ENCODE peak calls at places on chromosomes 7 and 10, in four cellular contexts. I is breast epithelium; D is astrocyte; F is activated CD8-positive, alpha-beta T cell treated with anti-CD3 and anti-CD28 coated beads for 36 hours. B is an unnamed sample.

GRCh38 chr7:23664122-23664521 is 15.9 kb upstream of the FAM221A start:
- DNase-seq in I (no peak), D (no peak), F (no peak), B (no peak)

GRCh38 chr10:133028158-133028557 is 59.6 kb upstream of the ADGRA1 start:
- DNase-seq in I (no peak), D (no peak), F (no peak), B (no peak)

GRCh38 chr10:59896186-59896585 is 10.2 kb downstream of the CCDC6 start:
- DNase-seq in I (no peak), D (no peak), F (no peak), B (no peak)

GRCh38 chr10:89567566-89568245 is 32.3 kb upstream of the SLC16A12 start:
- DNase-seq in I (no peak), D (no peak), F (no peak), B (no peak)

GRCh38 chr10:62803993-62804383 is 532 bp upstream of the ADO start:
- DNase-seq in I (no peak), D (no peak), F (no peak), B (peak)

GRCh38 chr7:142125576-142125975 is 14.1 kb downstream of the MGAM2 start:
- DNase-seq in I (no peak), D (no peak), F (no peak), B (no peak)

GRCh38 chr7:47514818-47515217 is 67.1 kb downstream of the TNS3 start:
- DNase-seq in I (no peak), D (no peak), F (no peak), B (peak)

GRCh38 chr7:25012254-25012653 is 32.3 kb upstream of the OSBPL3 start:
- DNase-seq in I (no peak), D (no peak), F (no peak), B (no peak)

GRCh38 chr7:73353243-73353642 is 25.3 kb downstream of the FKBP6 start:
- DNase-seq in I (no peak), D (no peak), F (no peak), B (no peak)

GRCh38 chr7:35036361-35037171 is 719 bp downstream of the DPY19L1 start:
- DNase-seq in I (no peak), D (peak), F (peak), B (peak)

DNA sequence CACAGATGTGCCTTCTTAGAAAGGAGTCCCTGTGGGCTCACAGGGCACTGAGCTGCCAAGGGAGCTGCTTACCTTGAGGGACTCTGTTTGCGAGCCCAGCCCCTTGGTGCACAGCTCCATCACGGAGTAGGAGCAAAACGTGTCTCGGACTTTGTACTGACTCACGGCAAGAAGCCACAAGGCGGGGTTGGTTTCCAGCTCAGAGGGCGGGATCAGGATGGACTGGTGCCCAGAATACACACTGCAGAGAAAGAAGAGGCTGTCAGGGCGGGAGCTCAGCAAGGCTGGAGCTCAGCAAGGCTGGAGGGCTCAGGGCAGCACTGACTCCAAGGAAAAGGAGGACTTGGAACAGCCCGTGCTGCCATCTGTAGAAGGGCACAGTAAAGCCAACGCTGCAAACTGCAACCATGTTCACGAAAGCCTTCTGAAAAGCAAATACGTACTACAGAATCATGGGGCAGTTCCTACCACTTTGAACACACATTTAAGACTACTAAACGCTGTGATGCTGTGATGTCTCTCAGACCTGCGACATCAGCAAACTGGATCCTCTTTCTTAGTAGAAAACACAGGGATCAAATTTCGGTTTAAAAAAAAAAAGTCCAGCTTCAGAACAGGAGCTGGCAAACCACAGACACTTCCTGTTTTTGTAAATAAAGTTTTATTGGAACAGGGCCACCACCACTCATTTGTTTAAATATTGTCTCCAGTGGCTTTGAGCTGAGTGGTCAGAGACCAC is 194.3 kb downstream of the ZMYND11 start:
- DNase-seq in I (peak), D (peak), F (peak), B (peak)
- TF ChIP-seq CTCF in I (no peak), D (no peak), F (no peak), B (no peak)

GRCh38 chr10:80409121-80409520 is 770 bp downstream of the PRXL2A start:
- DNase-seq in I (no peak), D (no peak), F (no peak), B (no peak)

GRCh38 chr10:80405636-80406035 is 2.7 kb upstream of the PRXL2A start:
- DNase-seq in I (no peak), D (no peak), F (no peak), B (peak)

GRCh38 chr10:80406249-80406648 is 2.1 kb upstream of the PRXL2A start:
- DNase-seq in I (no peak), D (no peak), F (no peak), B (no peak)

GRCh38 chr10:80408198-80409085 is at the start of gene PRXL2A:
- DNase-seq in I (peak), D (peak), F (peak), B (peak)

DNA sequence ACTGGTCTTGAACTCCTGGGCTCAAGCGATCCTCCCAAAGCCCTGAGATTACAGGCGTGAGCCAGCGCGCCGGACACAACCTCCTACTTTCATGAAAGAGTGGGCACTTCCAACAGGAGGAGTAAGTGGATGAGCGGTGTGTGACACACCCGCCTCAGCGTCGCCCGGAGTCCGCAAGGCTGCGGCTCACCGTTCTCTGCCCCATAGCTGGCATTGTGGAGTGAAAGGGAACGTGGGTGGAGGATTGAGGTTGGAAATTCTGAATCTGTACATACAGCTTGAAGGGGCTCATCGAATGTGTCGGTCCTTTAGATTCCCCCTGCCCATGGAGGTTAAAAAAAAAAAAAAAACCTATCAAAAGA is 534 bp upstream of the PRXL2A start:
- DNase-seq in I (no peak), D (peak), F (peak), B (no peak)
- TF ChIP-seq CTCF in I (no peak), D (no peak), F (no peak), B (no peak)

GRCh38 chr7:7352845-7353244 is 170.5 kb downstream of the C1GALT1 start:
- DNase-seq in I (no peak), D (no peak), F (no peak), B (no peak)
- TF ChIP-seq CTCF in I (no peak), D (no peak), F (no peak), B (no peak)

DNA sequence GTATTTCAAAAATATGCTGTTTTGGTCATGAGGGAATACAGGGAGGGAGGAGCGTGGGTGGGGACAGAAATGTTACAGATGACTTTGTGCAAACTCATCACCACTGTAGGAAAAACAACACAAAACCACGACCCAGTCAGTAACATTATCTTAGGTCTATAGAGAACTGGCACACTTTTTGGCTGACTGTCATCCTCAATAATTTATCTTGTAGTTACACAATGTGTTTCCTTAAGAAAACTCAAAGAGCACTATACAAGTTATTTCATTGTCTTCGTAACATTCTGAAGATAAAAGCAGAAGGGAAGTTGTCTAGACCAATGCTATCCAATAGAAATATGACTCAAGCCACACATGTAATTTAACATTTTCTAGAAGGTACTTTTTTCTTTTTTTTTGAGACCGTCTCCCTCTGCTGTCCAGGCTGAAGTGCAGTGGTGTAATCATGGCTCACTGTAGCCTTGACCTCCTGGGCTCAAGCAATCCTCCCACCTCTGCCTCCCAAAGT is 16.9 kb upstream of the CDK14 start:
- DNase-seq in I (peak), D (peak), F (no peak), B (peak)
- TF ChIP-seq CTCF in I (no peak), D (no peak), F (no peak), B (no peak)

DNA sequence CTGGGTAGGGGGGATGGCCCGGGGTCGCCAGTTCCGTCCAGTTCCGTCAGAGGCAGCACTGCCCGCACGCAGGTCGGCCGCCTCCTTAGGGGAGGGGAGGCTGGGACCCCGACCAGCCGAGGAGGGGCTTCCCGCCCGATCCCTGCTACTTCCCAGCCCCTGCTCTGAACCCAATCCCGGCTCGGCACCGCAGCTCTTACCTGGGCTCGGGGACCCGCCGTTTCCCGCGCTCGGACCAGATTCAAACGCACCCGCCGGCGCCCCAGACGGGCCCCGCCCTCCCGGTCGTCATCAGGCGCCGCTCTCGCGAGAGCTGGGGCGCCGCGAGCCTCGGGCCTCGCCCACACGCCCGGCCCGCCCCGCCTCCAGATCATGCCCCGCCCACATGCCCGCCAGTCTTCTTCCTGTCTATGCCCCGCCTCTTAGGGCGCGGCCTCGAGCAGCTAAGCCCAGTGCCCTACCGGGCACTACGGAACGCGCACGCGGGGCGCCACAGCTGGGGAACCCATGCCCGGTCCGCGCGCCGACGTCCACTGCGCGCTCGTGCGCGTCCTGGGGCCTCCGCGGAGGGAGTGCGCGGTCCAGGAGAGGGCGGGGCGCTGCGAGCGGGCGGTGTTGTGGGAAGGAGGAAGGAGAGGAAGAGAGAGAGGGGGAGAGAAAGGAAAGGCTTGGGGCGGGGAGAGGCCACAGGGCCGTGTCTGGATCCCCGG is at the start of gene NCAPG2:
- DNase-seq in I (peak), D (peak), F (peak), B (peak)
- TF ChIP-seq CTCF in I (peak), D (no peak), F (peak), B (no peak)

GRCh38 chr10:18599392-18599791 is 52.0 kb downstream of the NSUN6 start:
- DNase-seq in I (no peak), D (no peak), F (no peak), B (no peak)

DNA sequence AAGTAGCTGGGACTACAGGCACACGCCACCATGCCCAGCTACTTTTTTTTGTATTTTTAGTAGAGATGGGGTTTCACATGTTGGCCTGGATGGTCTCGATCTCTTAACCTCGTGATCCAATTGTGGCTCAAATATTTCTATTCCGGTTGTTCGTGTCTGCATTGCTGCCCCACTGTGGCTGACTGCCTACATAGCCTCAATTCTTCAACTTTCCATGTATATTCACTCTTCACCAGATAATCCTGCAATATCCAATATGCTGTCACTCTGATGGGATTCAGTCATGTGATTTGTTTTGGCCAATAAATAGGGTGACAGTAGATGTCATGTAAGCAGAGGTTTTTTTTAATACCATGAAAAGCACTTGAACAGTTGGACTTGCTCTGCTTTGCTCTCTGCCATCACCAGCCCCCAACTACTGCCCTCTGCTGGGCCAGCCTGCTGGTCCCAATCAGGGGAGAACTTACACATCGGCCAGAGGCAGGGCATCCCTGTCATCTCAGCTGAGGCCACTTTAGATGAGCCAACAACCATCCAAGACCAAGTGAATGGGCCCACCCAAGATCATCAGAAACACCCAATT is 56.7 kb downstream of the NSUN6 start:
- DNase-seq in I (no peak), D (no peak), F (peak), B (no peak)
- TF ChIP-seq CTCF in I (no peak), D (no peak), F (no peak), B (no peak)

B was measured in fibroblast of lung.